ENCODE peak calls at places on chromosomes 16 and 17, in five cellular contexts. B is upper lobe of right lung, H is left ventricle myocardium inferior, W is uterus, Y is kidney epithelial cell. K is an unnamed sample.

GRCh38 chr16:77881355-77882003 is 93.1 kb downstream of the VAT1L start:
- DNase-seq in B (no peak), H (no peak), W (no peak), Y (no peak), K (no peak)

GRCh38 chr16:84555418-84556196 is 51.1 kb upstream of the MEAK7 start:
- DNase-seq in B (no peak), H (no peak), W (no peak), Y (no peak), K (no peak)

GRCh38 chr17:8922451-8922850 is 43.1 kb downstream of the PIK3R5 start:
- DNase-seq in B (no peak), H (no peak), W (no peak), Y (peak), K (no peak)

GRCh38 chr16:4376126-4376819 is 4.6 kb downstream of the VASN start:
- DNase-seq in B (peak), H (peak), W (peak), Y (no peak), K (no peak)

GRCh38 chr17:57261084-57261461 is 4.8 kb downstream of the MSI2 start:
- DNase-seq in B (no peak), H (no peak), W (no peak), Y (no peak), K (no peak)

GRCh38 chr16:24900230-24900629 is 54.5 kb downstream of the SLC5A11 start:
- DNase-seq in B (no peak), H (no peak), W (no peak), Y (no peak), K (no peak)

GRCh38 chr16:3066440-3066748 is 954 bp downstream of the IL32 start:
- DNase-seq in B (no peak), H (no peak), W (no peak), Y (no peak), K (no peak)

GRCh38 chr16:46996391-46996790 is 22.9 kb upstream of the DNAJA2 start:
- DNase-seq in B (no peak), H (no peak), W (no peak), Y (no peak), K (no peak)

GRCh38 chr16:86120201-86120981 is 221.4 kb downstream of the IRF8 start:
- DNase-seq in B (no peak), H (no peak), W (no peak), Y (no peak), K (no peak)

GRCh38 chr17:59757043-59757824 is 49.8 kb downstream of the VMP1 start:
- DNase-seq in B (no peak), H (no peak), W (no peak), Y (no peak), K (no peak)

GRCh38 chr16:11350531-11351335 is 5.5 kb downstream of the RMI2 start:
- DNase-seq in B (no peak), H (no peak), W (no peak), Y (no peak), K (no peak)

GRCh38 chr17:60442271-60443201 is 20.2 kb downstream of the CHCT1 start:
- DNase-seq in B (no peak), H (no peak), W (no peak), Y (no peak), K (no peak)

GRCh38 chr17:79747508-79748295 is 17.0 kb downstream of the ENPP7 start:
- DNase-seq in B (no peak), H (no peak), W (no peak), Y (no peak), K (no peak)

GRCh38 chr17:41464173-41464572 is 3.0 kb downstream of the KRT32 start:
- DNase-seq in B (no peak), H (no peak), W (no peak), Y (no peak), K (no peak)

GRCh38 chr16:88650749-88651275 is at the start of gene CYBA:
- DNase-seq in B (peak), H (peak), W (no peak), Y (no peak), K (peak)

GRCh38 chr16:46629331-46629843 is 8.2 kb upstream of the SHCBP1 start:
- DNase-seq in B (no peak), H (no peak), W (no peak), Y (no peak), K (no peak)

GRCh38 chr17:45828171-45829133 is 16.2 kb upstream of the SPPL2C start:
- DNase-seq in B (no peak), H (no peak), W (no peak), Y (no peak), K (no peak)
- TF ChIP-seq CTCF in B (no peak), H (no peak), W (no peak), Y (no peak), K (no peak)

DNA sequence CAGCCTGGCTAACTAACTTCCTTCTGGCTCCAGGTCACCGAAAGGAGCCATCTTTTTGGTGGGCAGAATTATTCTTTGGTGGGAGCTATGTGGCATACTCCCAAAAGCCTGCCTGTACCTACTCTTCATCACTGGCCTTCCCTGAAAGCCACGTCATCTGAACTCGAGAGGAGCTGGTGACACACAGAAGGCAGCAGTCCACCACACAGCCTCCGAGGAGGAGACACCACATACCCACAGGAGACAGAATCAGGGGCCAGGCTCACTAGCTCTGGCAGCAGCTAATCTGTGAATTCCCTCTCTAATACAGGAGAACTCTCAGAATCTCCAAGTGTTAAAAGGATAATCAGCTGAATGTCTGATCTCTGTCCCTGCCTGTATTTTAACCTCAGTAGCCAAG is 114.4 kb downstream of the SMG6 start:
- DNase-seq in B (no peak), H (no peak), W (peak), Y (no peak), K (no peak)
- TF ChIP-seq CTCF in B (no peak), H (no peak), W (no peak), Y (no peak), K (no peak)

DNA sequence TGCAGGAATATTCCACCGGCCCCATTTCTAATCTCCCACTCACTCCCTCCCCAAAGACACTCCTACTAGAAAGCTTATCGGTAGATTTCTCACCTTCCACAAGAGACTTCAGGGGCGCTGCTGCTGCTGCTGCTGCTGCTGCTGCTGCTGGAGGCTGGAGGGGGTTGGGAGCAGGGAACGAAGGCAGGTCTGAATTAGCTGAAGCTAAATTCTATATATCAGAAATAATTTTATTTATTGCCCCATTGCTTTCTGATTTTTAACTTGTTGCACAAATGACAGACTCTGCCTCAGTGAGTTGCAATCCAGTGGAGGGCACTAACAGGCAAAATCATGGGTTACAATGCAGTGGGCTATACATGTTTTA is 25.8 kb upstream of the HLF start:
- DNase-seq in B (no peak), H (no peak), W (no peak), Y (no peak), K (no peak)
- TF ChIP-seq CTCF in B (no peak), H (peak), W (no peak), Y (peak), K (no peak)

GRCh38 chr16:31213877-31214704 is at the start of gene TRIM72:
- DNase-seq in B (no peak), H (no peak), W (no peak), Y (no peak), K (no peak)
- TF ChIP-seq CTCF in B (no peak), H (no peak), W (no peak), Y (no peak), K (no peak)

DNA sequence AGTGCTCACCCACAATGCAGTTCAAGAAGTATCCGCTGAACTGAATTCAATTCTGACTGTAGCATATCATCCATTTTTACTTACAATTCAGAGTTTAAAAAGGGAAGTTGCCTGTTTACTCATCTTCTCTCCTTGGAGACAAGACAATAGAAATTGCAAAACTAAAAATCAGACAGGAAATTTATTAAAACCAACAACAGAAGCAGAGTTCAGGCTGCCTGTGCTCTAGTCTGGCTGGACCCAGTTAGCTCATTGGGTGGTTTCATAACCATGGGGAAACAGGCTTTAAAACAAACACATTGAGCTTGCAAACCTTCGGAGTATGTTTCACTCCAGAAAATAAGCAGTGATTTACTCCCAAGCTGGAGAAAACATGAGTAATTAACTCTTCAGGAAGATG is 321.4 kb downstream of the GRIN2A start:
- DNase-seq in B (no peak), H (no peak), W (no peak), Y (no peak), K (no peak)
- TF ChIP-seq CTCF in B (no peak), H (no peak), W (no peak), Y (no peak), K (no peak)

K was measured in mesothelial cell of epicardium.